ENCODE peak calls at places on chromosomes 6 and 20, in ten cellular contexts. One of them, this sample, is unnamed.

GRCh38 chr20:57387945-57388351 is 3.2 kb upstream of the RBM38 start:
- DNase-seq in substantia nigra: no peak
- DNase-seq in germinal center: no peak
- DNase-seq in GM06990: no peak
- DNase-seq in adipocyte: no peak
- DNase-seq in OCI-LY7: no peak
- DNase-seq in hypothalamus: peak
- DNase-seq in pons: no peak
- DNase-seq in adrenal gland: no peak
- DNase-seq in T-helper 1 cell: no peak
- DNase-seq in this sample: no peak

GRCh38 chr6:68761985-68762384 is 126.9 kb downstream of the ADGRB3 start:
- DNase-seq in germinal center: no peak
- DNase-seq in T-helper 1 cell: no peak
- DNase-seq in substantia nigra: no peak
- DNase-seq in GM06990: no peak
- DNase-seq in adipocyte: no peak
- DNase-seq in hypothalamus: no peak
- DNase-seq in pons: no peak
- DNase-seq in adrenal gland: no peak
- DNase-seq in OCI-LY7: no peak
- DNase-seq in this sample: no peak

GRCh38 chr20:15248618-15249395 is 911.4 kb upstream of the FLRT3 start:
- DNase-seq in GM06990: peak
- DNase-seq in pons: no peak
- DNase-seq in OCI-LY7: no peak
- DNase-seq in T-helper 1 cell: no peak
- DNase-seq in adipocyte: no peak
- DNase-seq in germinal center: no peak
- DNase-seq in adrenal gland: no peak
- DNase-seq in hypothalamus: no peak
- DNase-seq in substantia nigra: no peak
- DNase-seq in this sample: no peak

GRCh38 chr20:42901689-42902518 is 287.8 kb downstream of the PTPRT start:
- DNase-seq in adipocyte: no peak
- DNase-seq in germinal center: no peak
- DNase-seq in hypothalamus: no peak
- DNase-seq in GM06990: no peak
- DNase-seq in substantia nigra: no peak
- DNase-seq in OCI-LY7: no peak
- DNase-seq in adrenal gland: peak
- DNase-seq in pons: no peak
- DNase-seq in T-helper 1 cell: no peak
- DNase-seq in this sample: no peak

GRCh38 chr6:159692303-159693127 is 526 bp downstream of the SOD2 start:
- DNase-seq in OCI-LY7: peak
- DNase-seq in adrenal gland: peak
- DNase-seq in hypothalamus: peak
- DNase-seq in germinal center: peak
- DNase-seq in adipocyte: peak
- DNase-seq in T-helper 1 cell: peak
- DNase-seq in substantia nigra: no peak
- DNase-seq in pons: peak
- DNase-seq in GM06990: peak
- DNase-seq in this sample: peak

GRCh38 chr6:160661129-160661723 is 2.8 kb downstream of the LPA start:
- DNase-seq in adipocyte: no peak
- DNase-seq in OCI-LY7: no peak
- DNase-seq in germinal center: no peak
- DNase-seq in substantia nigra: no peak
- DNase-seq in hypothalamus: no peak
- DNase-seq in T-helper 1 cell: no peak
- DNase-seq in GM06990: no peak
- DNase-seq in adrenal gland: no peak
- DNase-seq in pons: no peak
- DNase-seq in this sample: no peak

GRCh38 chr6:124679392-124679791 is 282.8 kb upstream of the RNF217 start:
- DNase-seq in hypothalamus: no peak
- DNase-seq in OCI-LY7: no peak
- DNase-seq in GM06990: no peak
- DNase-seq in germinal center: no peak
- DNase-seq in pons: no peak
- DNase-seq in substantia nigra: no peak
- DNase-seq in T-helper 1 cell: no peak
- DNase-seq in adrenal gland: no peak
- DNase-seq in adipocyte: no peak
- DNase-seq in this sample: no peak

GRCh38 chr6:10838794-10839333 is 525 bp upstream of the MAK start:
- DNase-seq in adipocyte: no peak
- DNase-seq in OCI-LY7: peak
- DNase-seq in hypothalamus: no peak
- DNase-seq in germinal center: peak
- DNase-seq in substantia nigra: no peak
- DNase-seq in GM06990: peak
- DNase-seq in adrenal gland: no peak
- DNase-seq in pons: no peak
- DNase-seq in T-helper 1 cell: peak
- DNase-seq in this sample: peak

GRCh38 chr6:33254591-33254990 is 17.1 kb downstream of the VPS52 start:
- DNase-seq in adrenal gland: no peak
- DNase-seq in GM06990: no peak
- DNase-seq in substantia nigra: no peak
- DNase-seq in germinal center: no peak
- DNase-seq in pons: no peak
- DNase-seq in hypothalamus: no peak
- DNase-seq in adipocyte: no peak
- DNase-seq in OCI-LY7: no peak
- DNase-seq in T-helper 1 cell: no peak
- DNase-seq in this sample: no peak

GRCh38 chr6:72619883-72620696 is 1.8 kb upstream of the KCNQ5 start:
- DNase-seq in T-helper 1 cell: peak
- DNase-seq in adipocyte: peak
- DNase-seq in substantia nigra: peak
- DNase-seq in germinal center: peak
- DNase-seq in OCI-LY7: peak
- DNase-seq in pons: peak
- DNase-seq in GM06990: peak
- DNase-seq in hypothalamus: peak
- DNase-seq in adrenal gland: no peak
- DNase-seq in this sample: peak

GRCh38 chr20:35447082-35447789 is 8.2 kb upstream of the CEP250 start:
- DNase-seq in T-helper 1 cell: peak
- DNase-seq in adipocyte: peak
- DNase-seq in substantia nigra: peak
- DNase-seq in pons: peak
- DNase-seq in GM06990: peak
- DNase-seq in adrenal gland: peak
- DNase-seq in hypothalamus: peak
- DNase-seq in OCI-LY7: peak
- DNase-seq in germinal center: peak
- DNase-seq in this sample: peak

GRCh38 chr20:52105045-52105572 is 86.5 kb downstream of the ZFP64 start:
- DNase-seq in hypothalamus: no peak
- DNase-seq in GM06990: peak
- DNase-seq in adipocyte: peak
- DNase-seq in OCI-LY7: no peak
- DNase-seq in substantia nigra: no peak
- DNase-seq in germinal center: no peak
- DNase-seq in T-helper 1 cell: no peak
- DNase-seq in pons: no peak
- DNase-seq in adrenal gland: peak
- DNase-seq in this sample: peak

GRCh38 chr6:165606740-165607008 is 56.4 kb downstream of the PDE10A start:
- DNase-seq in germinal center: no peak
- DNase-seq in T-helper 1 cell: no peak
- DNase-seq in OCI-LY7: no peak
- DNase-seq in adipocyte: no peak
- DNase-seq in substantia nigra: no peak
- DNase-seq in pons: no peak
- DNase-seq in hypothalamus: no peak
- DNase-seq in adrenal gland: no peak
- DNase-seq in GM06990: no peak
- DNase-seq in this sample: no peak

GRCh38 chr6:128554302-128554701 is 33.9 kb upstream of the PTPRK start:
- DNase-seq in OCI-LY7: no peak
- DNase-seq in substantia nigra: no peak
- DNase-seq in hypothalamus: no peak
- DNase-seq in germinal center: no peak
- DNase-seq in adrenal gland: no peak
- DNase-seq in T-helper 1 cell: no peak
- DNase-seq in GM06990: no peak
- DNase-seq in adipocyte: peak
- DNase-seq in pons: peak
- DNase-seq in this sample: no peak

GRCh38 chr6:95519228-95520037 is 57.9 kb upstream of the MANEA start:
- DNase-seq in GM06990: no peak
- DNase-seq in T-helper 1 cell: no peak
- DNase-seq in hypothalamus: no peak
- DNase-seq in adipocyte: no peak
- DNase-seq in germinal center: no peak
- DNase-seq in OCI-LY7: no peak
- DNase-seq in pons: no peak
- DNase-seq in adrenal gland: no peak
- DNase-seq in substantia nigra: no peak
- DNase-seq in this sample: no peak

GRCh38 chr6:70028246-70028645 is 161.9 kb downstream of the COL19A1 start:
- DNase-seq in T-helper 1 cell: no peak
- DNase-seq in adrenal gland: no peak
- DNase-seq in OCI-LY7: no peak
- DNase-seq in hypothalamus: no peak
- DNase-seq in substantia nigra: no peak
- DNase-seq in GM06990: no peak
- DNase-seq in germinal center: no peak
- DNase-seq in adipocyte: no peak
- DNase-seq in pons: no peak
- DNase-seq in this sample: no peak

GRCh38 chr6:117494694-117495318 is 12.3 kb downstream of the DCBLD1 start:
- DNase-seq in germinal center: no peak
- DNase-seq in hypothalamus: no peak
- DNase-seq in adipocyte: no peak
- DNase-seq in adrenal gland: no peak
- DNase-seq in OCI-LY7: no peak
- DNase-seq in substantia nigra: no peak
- DNase-seq in T-helper 1 cell: no peak
- DNase-seq in GM06990: no peak
- DNase-seq in pons: no peak
- DNase-seq in this sample: no peak

GRCh38 chr6:138988469-138988834 is 399 bp upstream of the REPS1 start:
- DNase-seq in adrenal gland: no peak
- DNase-seq in substantia nigra: no peak
- DNase-seq in adipocyte: no peak
- DNase-seq in hypothalamus: no peak
- DNase-seq in OCI-LY7: no peak
- DNase-seq in T-helper 1 cell: no peak
- DNase-seq in germinal center: no peak
- DNase-seq in GM06990: no peak
- DNase-seq in pons: no peak
- DNase-seq in this sample: no peak

GRCh38 chr6:21603516-21603952 is 10.0 kb downstream of the SOX4 start:
- DNase-seq in substantia nigra: no peak
- DNase-seq in germinal center: no peak
- DNase-seq in T-helper 1 cell: no peak
- DNase-seq in pons: no peak
- DNase-seq in GM06990: no peak
- DNase-seq in hypothalamus: no peak
- DNase-seq in adipocyte: no peak
- DNase-seq in OCI-LY7: peak
- DNase-seq in adrenal gland: no peak
- DNase-seq in this sample: no peak

GRCh38 chr20:10761232-10761631 is 87.4 kb upstream of the JAG1 start:
- DNase-seq in OCI-LY7: no peak
- DNase-seq in GM06990: no peak
- DNase-seq in T-helper 1 cell: no peak
- DNase-seq in adipocyte: peak
- DNase-seq in substantia nigra: no peak
- DNase-seq in germinal center: no peak
- DNase-seq in hypothalamus: no peak
- DNase-seq in pons: peak
- DNase-seq in adrenal gland: no peak
- DNase-seq in this sample: no peak

GRCh38 chr20:44746367-44747165 is 901 bp downstream of the KCNK15 start:
- DNase-seq in germinal center: no peak
- DNase-seq in adipocyte: no peak
- DNase-seq in T-helper 1 cell: no peak
- DNase-seq in adrenal gland: no peak
- DNase-seq in pons: no peak
- DNase-seq in GM06990: no peak
- DNase-seq in hypothalamus: no peak
- DNase-seq in OCI-LY7: no peak
- DNase-seq in substantia nigra: no peak
- DNase-seq in this sample: no peak

GRCh38 chr6:109865968-109866367 is 112.1 kb upstream of the GPR6 start:
- DNase-seq in germinal center: no peak
- DNase-seq in OCI-LY7: no peak
- DNase-seq in T-helper 1 cell: no peak
- DNase-seq in substantia nigra: no peak
- DNase-seq in pons: no peak
- DNase-seq in GM06990: peak
- DNase-seq in hypothalamus: no peak
- DNase-seq in adrenal gland: no peak
- DNase-seq in adipocyte: no peak
- DNase-seq in this sample: no peak

GRCh38 chr6:106870069-106870468 is 104.5 kb downstream of the CD24 start:
- DNase-seq in T-helper 1 cell: no peak
- DNase-seq in pons: no peak
- DNase-seq in hypothalamus: no peak
- DNase-seq in adipocyte: peak
- DNase-seq in GM06990: no peak
- DNase-seq in substantia nigra: no peak
- DNase-seq in germinal center: no peak
- DNase-seq in OCI-LY7: no peak
- DNase-seq in adrenal gland: no peak
- DNase-seq in this sample: no peak

GRCh38 chr6:116461563-116462507 is 660 bp downstream of the CALHM6 start:
- DNase-seq in substantia nigra: no peak
- DNase-seq in OCI-LY7: no peak
- DNase-seq in adipocyte: peak
- DNase-seq in pons: no peak
- DNase-seq in T-helper 1 cell: peak
- DNase-seq in hypothalamus: peak
- DNase-seq in germinal center: peak
- DNase-seq in adrenal gland: peak
- DNase-seq in GM06990: peak
- DNase-seq in this sample: peak

GRCh38 chr20:9407805-9408421 is 106.5 kb upstream of the LAMP5 start:
- DNase-seq in adipocyte: peak
- DNase-seq in hypothalamus: peak
- DNase-seq in germinal center: peak
- DNase-seq in substantia nigra: peak
- DNase-seq in pons: peak
- DNase-seq in OCI-LY7: peak
- DNase-seq in adrenal gland: peak
- DNase-seq in T-helper 1 cell: peak
- DNase-seq in GM06990: peak
- DNase-seq in this sample: peak

GRCh38 chr6:118574051-118574865 is 26.2 kb downstream of the PLN start:
- DNase-seq in hypothalamus: no peak
- DNase-seq in adipocyte: no peak
- DNase-seq in substantia nigra: no peak
- DNase-seq in adrenal gland: no peak
- DNase-seq in T-helper 1 cell: peak
- DNase-seq in germinal center: no peak
- DNase-seq in GM06990: no peak
- DNase-seq in OCI-LY7: peak
- DNase-seq in pons: no peak
- DNase-seq in this sample: no peak

GRCh38 chr6:68776382-68776781 is 141.3 kb downstream of the ADGRB3 start:
- DNase-seq in T-helper 1 cell: no peak
- DNase-seq in adipocyte: no peak
- DNase-seq in substantia nigra: no peak
- DNase-seq in GM06990: no peak
- DNase-seq in adrenal gland: no peak
- DNase-seq in OCI-LY7: no peak
- DNase-seq in hypothalamus: no peak
- DNase-seq in germinal center: no peak
- DNase-seq in pons: peak
- DNase-seq in this sample: no peak

GRCh38 chr6:55290736-55291135 is 36.5 kb upstream of the GFRAL start:
- DNase-seq in substantia nigra: no peak
- DNase-seq in OCI-LY7: no peak
- DNase-seq in hypothalamus: no peak
- DNase-seq in adipocyte: peak
- DNase-seq in pons: no peak
- DNase-seq in germinal center: no peak
- DNase-seq in T-helper 1 cell: no peak
- DNase-seq in adrenal gland: no peak
- DNase-seq in GM06990: no peak
- DNase-seq in this sample: no peak